ENCODE peak calls at places on chromosomes 3 and 15, in six cellular contexts. One of them, this sample, is unnamed.

GRCh38 chr15:71146597-71146996 is 31.3 kb downstream of the THSD4 start:
- DNase-seq in PC-9: no peak
- DNase-seq in mucosa of descending colon: peak; percentile 20
- DNase-seq in HCT116: no peak
- DNase-seq in AG04450: no peak
- DNase-seq in bronchial epithelial cell: no peak
- DNase-seq in this sample: no peak

GRCh38 chr3:87900061-87900460 is 158.7 kb downstream of the CGGBP1 start:
- DNase-seq in PC-9: no peak
- DNase-seq in mucosa of descending colon: peak; percentile 13
- DNase-seq in HCT116: no peak
- DNase-seq in AG04450: no peak
- DNase-seq in bronchial epithelial cell: no peak
- DNase-seq in this sample: no peak

GRCh38 chr3:185813691-185814215 is 11.1 kb downstream of the IGF2BP2 start:
- DNase-seq in PC-9: no peak
- DNase-seq in mucosa of descending colon: no peak
- DNase-seq in HCT116: no peak
- DNase-seq in AG04450: peak; percentile 63
- DNase-seq in bronchial epithelial cell: peak; percentile 80
- DNase-seq in this sample: no peak

GRCh38 chr3:106305127-106305526 is 436.3 kb upstream of the CBLB start:
- DNase-seq in PC-9: no peak
- DNase-seq in mucosa of descending colon: no peak
- DNase-seq in HCT116: no peak
- DNase-seq in AG04450: no peak
- DNase-seq in bronchial epithelial cell: peak; percentile 18
- DNase-seq in this sample: no peak

GRCh38 chr3:49279376-49279775 is 2.3 kb upstream of the C3orf62 start:
- DNase-seq in PC-9: no peak
- DNase-seq in mucosa of descending colon: peak; percentile 54
- DNase-seq in HCT116: no peak
- DNase-seq in AG04450: no peak
- DNase-seq in bronchial epithelial cell: peak; percentile 64
- DNase-seq in this sample: no peak

GRCh38 chr3:23550402-23550801 is 255.4 kb upstream of the UBE2E1 start:
- DNase-seq in PC-9: no peak
- DNase-seq in mucosa of descending colon: no peak
- DNase-seq in HCT116: no peak
- DNase-seq in AG04450: no peak
- DNase-seq in bronchial epithelial cell: no peak
- DNase-seq in this sample: no peak

GRCh38 chr15:35827156-35827555 is 281.2 kb upstream of the DPH6 start:
- DNase-seq in PC-9: peak; percentile 37
- DNase-seq in mucosa of descending colon: no peak
- DNase-seq in HCT116: no peak
- DNase-seq in AG04450: no peak
- DNase-seq in bronchial epithelial cell: no peak
- DNase-seq in this sample: no peak

GRCh38 chr3:153624310-153625030 is 462.4 kb downstream of the RAP2B start:
- DNase-seq in PC-9: no peak
- DNase-seq in mucosa of descending colon: no peak
- DNase-seq in HCT116: no peak
- DNase-seq in AG04450: no peak
- DNase-seq in bronchial epithelial cell: no peak
- DNase-seq in this sample: no peak

GRCh38 chr3:172367205-172368105 is 80.8 kb downstream of the GHSR start:
- DNase-seq in PC-9: peak; percentile 25
- DNase-seq in mucosa of descending colon: no peak
- DNase-seq in HCT116: no peak
- DNase-seq in AG04450: no peak
- DNase-seq in bronchial epithelial cell: no peak
- DNase-seq in this sample: peak; percentile 28

GRCh38 chr15:67906382-67906781 is 66.5 kb upstream of the RNU6-1 start:
- DNase-seq in PC-9: no peak
- DNase-seq in mucosa of descending colon: no peak
- DNase-seq in HCT116: no peak
- DNase-seq in AG04450: no peak
- DNase-seq in bronchial epithelial cell: peak; percentile 13
- DNase-seq in this sample: no peak

GRCh38 chr3:192928016-192928415 is 10.4 kb upstream of the MB21D2 start:
- DNase-seq in PC-9: no peak
- DNase-seq in mucosa of descending colon: no peak
- DNase-seq in HCT116: no peak
- DNase-seq in AG04450: no peak
- DNase-seq in bronchial epithelial cell: no peak
- DNase-seq in this sample: no peak

GRCh38 chr15:70505971-70506887 is 257.1 kb downstream of the UACA start:
- DNase-seq in PC-9: no peak
- DNase-seq in mucosa of descending colon: no peak
- DNase-seq in HCT116: no peak
- DNase-seq in AG04450: no peak
- DNase-seq in bronchial epithelial cell: no peak
- DNase-seq in this sample: no peak

GRCh38 chr3:12522721-12523120 is 22.6 kb downstream of the MKRN2OS start:
- DNase-seq in PC-9: no peak
- DNase-seq in mucosa of descending colon: no peak
- DNase-seq in HCT116: no peak
- DNase-seq in AG04450: no peak
- DNase-seq in bronchial epithelial cell: no peak
- DNase-seq in this sample: no peak
- TF ChIP-seq CTCF in PC-9: no peak
- TF ChIP-seq CTCF in mucosa of descending colon: no peak
- TF ChIP-seq CTCF in HCT116: no peak
- TF ChIP-seq CTCF in AG04450: no peak
- TF ChIP-seq CTCF in bronchial epithelial cell: no peak
- TF ChIP-seq CTCF in this sample: no peak

GRCh38 chr15:32718082-32718821 is 448 bp downstream of the GREM1 start:
- DNase-seq in PC-9: no peak
- DNase-seq in mucosa of descending colon: no peak
- DNase-seq in HCT116: no peak
- DNase-seq in AG04450: no peak
- DNase-seq in bronchial epithelial cell: no peak
- DNase-seq in this sample: no peak
- H3K4me3 ChIP-seq in PC-9: no peak overlapping the region
- H3K4me3 ChIP-seq in mucosa of descending colon: no peak overlapping the region
- H3K4me3 ChIP-seq in HCT116: no peak overlapping the region
- H3K4me3 ChIP-seq in AG04450: peak overlapping the region; percentile 92
- H3K4me3 ChIP-seq in bronchial epithelial cell: no peak overlapping the region
- H3K4me3 ChIP-seq in this sample: peak overlapping the region; percentile 62

GRCh38 chr3:5692446-5692845 is 504.9 kb downstream of the EDEM1 start:
- DNase-seq in PC-9: no peak
- DNase-seq in mucosa of descending colon: no peak
- DNase-seq in HCT116: no peak
- DNase-seq in AG04450: no peak
- DNase-seq in bronchial epithelial cell: no peak
- DNase-seq in this sample: no peak

GRCh38 chr3:5690490-5690889 is 503.0 kb downstream of the EDEM1 start:
- DNase-seq in PC-9: no peak
- DNase-seq in mucosa of descending colon: no peak
- DNase-seq in HCT116: no peak
- DNase-seq in AG04450: no peak
- DNase-seq in bronchial epithelial cell: no peak
- DNase-seq in this sample: no peak

GRCh38 chr3:5690904-5691532 is 503.5 kb downstream of the EDEM1 start:
- DNase-seq in PC-9: peak; percentile 38
- DNase-seq in mucosa of descending colon: no peak
- DNase-seq in HCT116: peak; percentile 57
- DNase-seq in AG04450: no peak
- DNase-seq in bronchial epithelial cell: no peak
- DNase-seq in this sample: no peak

GRCh38 chr3:5698851-5699250 is 511.3 kb downstream of the EDEM1 start:
- DNase-seq in PC-9: peak; percentile 38
- DNase-seq in mucosa of descending colon: no peak
- DNase-seq in HCT116: peak; percentile 33
- DNase-seq in AG04450: no peak
- DNase-seq in bronchial epithelial cell: no peak
- DNase-seq in this sample: no peak

GRCh38 chr3:5694267-5694666 is 506.8 kb downstream of the EDEM1 start:
- DNase-seq in PC-9: no peak
- DNase-seq in mucosa of descending colon: no peak
- DNase-seq in HCT116: no peak
- DNase-seq in AG04450: no peak
- DNase-seq in bronchial epithelial cell: no peak
- DNase-seq in this sample: no peak
- TF ChIP-seq CTCF in PC-9: no peak
- TF ChIP-seq CTCF in mucosa of descending colon: no peak
- TF ChIP-seq CTCF in HCT116: no peak
- TF ChIP-seq CTCF in AG04450: no peak
- TF ChIP-seq CTCF in bronchial epithelial cell: no peak
- TF ChIP-seq CTCF in this sample: no peak

GRCh38 chr15:65049418-65049840 is 4.2 kb downstream of the SLC51B start:
- DNase-seq in PC-9: peak; percentile 58
- DNase-seq in mucosa of descending colon: peak; percentile 93
- DNase-seq in HCT116: peak; percentile 84
- DNase-seq in AG04450: no peak
- DNase-seq in bronchial epithelial cell: peak; percentile 91
- DNase-seq in this sample: peak; percentile 83
- H3K4me3 ChIP-seq in PC-9: peak overlapping the region; percentile 20
- H3K4me3 ChIP-seq in mucosa of descending colon: no peak overlapping the region
- H3K4me3 ChIP-seq in HCT116: no peak overlapping the region
- H3K4me3 ChIP-seq in AG04450: peak overlapping the region; percentile 25
- H3K4me3 ChIP-seq in bronchial epithelial cell: peak overlapping the region; percentile 33
- H3K4me3 ChIP-seq in this sample: peak overlapping the region; percentile 17